ENCODE peak calls at places on chromosome 4, in ten cellular contexts. One of them, this sample, is unnamed.

GRCh38 chr4:107519057-107519456 is 201.0 kb downstream of the PAPSS1 start:
- DNase-seq in left kidney: peak
- DNase-seq in RWPE1: peak
- DNase-seq in NCI-H1092 treated with DMSO at 0.1 percent for 48 hours: no peak
- DNase-seq in upper lobe of right lung: no peak
- DNase-seq in fibroblast of the aortic adventitia: peak
- DNase-seq in NCI-H748 treated with DMSO at 0.1 percent for 48 hours: no peak
- DNase-seq in hypothalamus: no peak
- DNase-seq in GM03348: peak
- DNase-seq in substantia nigra: no peak
- DNase-seq in this sample: peak

GRCh38 chr4:101283436-101283835 is 63.9 kb downstream of the PPP3CA start:
- DNase-seq in left kidney: no peak
- DNase-seq in RWPE1: no peak
- DNase-seq in NCI-H1092 treated with DMSO at 0.1 percent for 48 hours: no peak
- DNase-seq in upper lobe of right lung: no peak
- DNase-seq in fibroblast of the aortic adventitia: no peak
- DNase-seq in NCI-H748 treated with DMSO at 0.1 percent for 48 hours: no peak
- DNase-seq in hypothalamus: no peak
- DNase-seq in GM03348: no peak
- DNase-seq in substantia nigra: no peak
- DNase-seq in this sample: no peak

GRCh38 chr4:126466848-126467247 is 1152.1 kb downstream of the FAT4 start:
- DNase-seq in left kidney: no peak
- DNase-seq in RWPE1: no peak
- DNase-seq in NCI-H1092 treated with DMSO at 0.1 percent for 48 hours: no peak
- DNase-seq in upper lobe of right lung: no peak
- DNase-seq in fibroblast of the aortic adventitia: no peak
- DNase-seq in NCI-H748 treated with DMSO at 0.1 percent for 48 hours: no peak
- DNase-seq in hypothalamus: no peak
- DNase-seq in GM03348: no peak
- DNase-seq in substantia nigra: no peak
- DNase-seq in this sample: no peak

GRCh38 chr4:105389167-105389566 is 84.7 kb downstream of the PPA2 start:
- DNase-seq in left kidney: no peak
- DNase-seq in RWPE1: no peak
- DNase-seq in NCI-H1092 treated with DMSO at 0.1 percent for 48 hours: no peak
- DNase-seq in upper lobe of right lung: no peak
- DNase-seq in fibroblast of the aortic adventitia: peak
- DNase-seq in NCI-H748 treated with DMSO at 0.1 percent for 48 hours: no peak
- DNase-seq in hypothalamus: no peak
- DNase-seq in GM03348: peak
- DNase-seq in substantia nigra: no peak
- DNase-seq in this sample: no peak

GRCh38 chr4:121226362-121226761 is 62.2 kb upstream of the TNIP3 start:
- DNase-seq in left kidney: no peak
- DNase-seq in RWPE1: no peak
- DNase-seq in NCI-H1092 treated with DMSO at 0.1 percent for 48 hours: no peak
- DNase-seq in upper lobe of right lung: no peak
- DNase-seq in fibroblast of the aortic adventitia: no peak
- DNase-seq in NCI-H748 treated with DMSO at 0.1 percent for 48 hours: no peak
- DNase-seq in hypothalamus: no peak
- DNase-seq in GM03348: no peak
- DNase-seq in substantia nigra: no peak
- DNase-seq in this sample: no peak

GRCh38 chr4:25449270-25449669 is 72.2 kb downstream of the ANAPC4 start:
- DNase-seq in left kidney: no peak
- DNase-seq in RWPE1: no peak
- DNase-seq in NCI-H1092 treated with DMSO at 0.1 percent for 48 hours: no peak
- DNase-seq in upper lobe of right lung: no peak
- DNase-seq in fibroblast of the aortic adventitia: no peak
- DNase-seq in NCI-H748 treated with DMSO at 0.1 percent for 48 hours: no peak
- DNase-seq in hypothalamus: no peak
- DNase-seq in GM03348: no peak
- DNase-seq in substantia nigra: no peak
- DNase-seq in this sample: no peak

GRCh38 chr4:25107827-25108516 is 52.3 kb downstream of the SEPSECS start:
- DNase-seq in left kidney: peak
- DNase-seq in RWPE1: no peak
- DNase-seq in NCI-H1092 treated with DMSO at 0.1 percent for 48 hours: peak
- DNase-seq in upper lobe of right lung: no peak
- DNase-seq in fibroblast of the aortic adventitia: no peak
- DNase-seq in NCI-H748 treated with DMSO at 0.1 percent for 48 hours: no peak
- DNase-seq in hypothalamus: no peak
- DNase-seq in GM03348: peak
- DNase-seq in substantia nigra: no peak
- DNase-seq in this sample: no peak

GRCh38 chr4:1237981-1238675 is 10.8 kb downstream of the CTBP1 start:
- DNase-seq in left kidney: no peak
- DNase-seq in RWPE1: no peak
- DNase-seq in NCI-H1092 treated with DMSO at 0.1 percent for 48 hours: no peak
- DNase-seq in upper lobe of right lung: peak
- DNase-seq in fibroblast of the aortic adventitia: no peak
- DNase-seq in NCI-H748 treated with DMSO at 0.1 percent for 48 hours: no peak
- DNase-seq in hypothalamus: no peak
- DNase-seq in GM03348: no peak
- DNase-seq in substantia nigra: no peak
- DNase-seq in this sample: no peak

GRCh38 chr4:109432676-109433075 is 939 bp upstream of the SEC24B start:
- DNase-seq in left kidney: peak
- DNase-seq in RWPE1: no peak
- DNase-seq in NCI-H1092 treated with DMSO at 0.1 percent for 48 hours: no peak
- DNase-seq in upper lobe of right lung: no peak
- DNase-seq in fibroblast of the aortic adventitia: peak
- DNase-seq in NCI-H748 treated with DMSO at 0.1 percent for 48 hours: no peak
- DNase-seq in hypothalamus: no peak
- DNase-seq in GM03348: peak
- DNase-seq in substantia nigra: no peak
- DNase-seq in this sample: peak

GRCh38 chr4:71446479-71447081 is 107.8 kb downstream of the SLC4A4 start:
- DNase-seq in left kidney: no peak
- DNase-seq in RWPE1: no peak
- DNase-seq in NCI-H1092 treated with DMSO at 0.1 percent for 48 hours: no peak
- DNase-seq in upper lobe of right lung: no peak
- DNase-seq in fibroblast of the aortic adventitia: no peak
- DNase-seq in NCI-H748 treated with DMSO at 0.1 percent for 48 hours: no peak
- DNase-seq in hypothalamus: no peak
- DNase-seq in GM03348: no peak
- DNase-seq in substantia nigra: no peak
- DNase-seq in this sample: no peak

GRCh38 chr4:3361406-3361805 is 68.6 kb downstream of the RGS12 start:
- DNase-seq in left kidney: no peak
- DNase-seq in RWPE1: no peak
- DNase-seq in NCI-H1092 treated with DMSO at 0.1 percent for 48 hours: no peak
- DNase-seq in upper lobe of right lung: no peak
- DNase-seq in fibroblast of the aortic adventitia: no peak
- DNase-seq in NCI-H748 treated with DMSO at 0.1 percent for 48 hours: no peak
- DNase-seq in hypothalamus: no peak
- DNase-seq in GM03348: no peak
- DNase-seq in substantia nigra: no peak
- DNase-seq in this sample: no peak

GRCh38 chr4:34194585-34194984 is 2049.7 kb downstream of the ARAP2 start:
- DNase-seq in left kidney: no peak
- DNase-seq in RWPE1: no peak
- DNase-seq in NCI-H1092 treated with DMSO at 0.1 percent for 48 hours: no peak
- DNase-seq in upper lobe of right lung: no peak
- DNase-seq in fibroblast of the aortic adventitia: no peak
- DNase-seq in NCI-H748 treated with DMSO at 0.1 percent for 48 hours: no peak
- DNase-seq in hypothalamus: no peak
- DNase-seq in GM03348: no peak
- DNase-seq in substantia nigra: no peak
- DNase-seq in this sample: no peak

This sample was measured in hepatocyte.